ENCODE peak calls at places on chromosomes 7 and 10, in five cellular contexts. W is NCI-H2171 treated with DMSO at 0.1 percent for 48 hours; N is activated T-cell treated with anti-CD3 and anti-CD28 coated beads for 4 hours; R is CD8-positive, alpha-beta T cell; A is sciatic nerve. M is an unnamed sample.

GRCh38 chr7:95066736-95067530 is 159.5 kb downstream of the PPP1R9A start:
- DNase-seq in W (no peak), N (no peak), R (no peak), A (no peak), M (no peak)

GRCh38 chr10:8628351-8628750 is 573.9 kb downstream of the GATA3 start:
- DNase-seq in N (no peak), R (no peak), W (no peak), A (no peak), M (no peak)

GRCh38 chr7:27184342-27185012 is 555 bp downstream of the HOXA11 start:
- DNase-seq in R (no peak), A (peak), N (no peak), W (peak), M (no peak)

GRCh38 chr10:132463333-132464255 is 66.6 kb downstream of the PWWP2B start:
- DNase-seq in N (no peak), A (no peak), R (no peak), W (no peak), M (no peak)

GRCh38 chr10:14758994-14759664 is 15.6 kb downstream of the FAM107B start:
- DNase-seq in R (peak), A (no peak), W (no peak), N (no peak), M (no peak)

GRCh38 chr7:42960762-42961161 is 28.6 kb downstream of the MRPL32 start:
- DNase-seq in A (no peak), R (no peak), N (no peak), W (no peak), M (no peak)

GRCh38 chr7:130903358-130903974 is 169.5 kb upstream of the KLF14 start:
- DNase-seq in N (no peak), A (no peak), W (no peak), R (no peak), M (no peak)

GRCh38 chr10:100948916-100949315 is 20.4 kb upstream of the SEMA4G start:
- DNase-seq in A (no peak), R (no peak), N (no peak), W (no peak), M (no peak)

GRCh38 chr7:133095119-133095671 is 13.3 kb upstream of the CHCHD3 start:
- DNase-seq in R (no peak), A (no peak), W (no peak), N (no peak), M (no peak)

GRCh38 chr10:132972986-132973902 is 30.9 kb upstream of the CFAP46 start:
- DNase-seq in R (no peak), N (no peak), W (no peak), A (peak), M (no peak)

GRCh38 chr7:129882531-129882930 is 70.2 kb downstream of the UBE2H start:
- DNase-seq in R (no peak), W (no peak), N (no peak), A (no peak), M (no peak)

GRCh38 chr10:79413196-79413595 is 32.2 kb downstream of the ZCCHC24 start:
- DNase-seq in A (peak), W (no peak), R (no peak), N (no peak), M (peak)

GRCh38 chr7:136009488-136010079 is 32.4 kb upstream of the MTPN start:
- DNase-seq in R (no peak), W (peak), N (no peak), A (no peak), M (peak)